ENCODE peak calls at places on chromosome 3, in seven cellular contexts. D, V, L, H, M, R and B are unnamed samples.

GRCh38 chr3:129311054-129311902 is 32.6 kb downstream of the HMCES start:
- DNase-seq in V (no peak), D (no peak), M (no peak), R (no peak), L (no peak), H (no peak), B (no peak)

GRCh38 chr3:113238503-113238902 is 27.1 kb downstream of the BOC start:
- DNase-seq in V (no peak), R (no peak), L (no peak), M (no peak), H (no peak), D (no peak), B (no peak)

GRCh38 chr3:15499536-15499935 is 22.0 kb downstream of the COLQ start:
- DNase-seq in D (no peak), M (no peak), V (no peak), H (no peak), L (no peak), R (no peak), B (peak; percentile 33)

GRCh38 chr3:8223766-8224165 is 277.9 kb upstream of the LMCD1 start:
- DNase-seq in L (no peak), M (no peak), V (no peak), D (no peak), R (no peak), H (peak; percentile 77), B (no peak)

GRCh38 chr3:146814601-146815315 is 209.6 kb upstream of the PLSCR5 start:
- DNase-seq in L (no peak), R (no peak), M (no peak), V (no peak), D (no peak), H (no peak), B (no peak)

GRCh38 chr3:125069452-125069851 is 13.7 kb upstream of the HEG1 start:
- DNase-seq in D (no peak), V (no peak), R (no peak), L (no peak), M (no peak), H (no peak), B (no peak)

GRCh38 chr3:123469323-123469995 is 20.6 kb upstream of the ADCY5 start:
- DNase-seq in D (no peak), V (no peak), M (no peak), L (no peak), H (no peak), R (no peak), B (no peak)

GRCh38 chr3:11053926-11054503 is 61.5 kb downstream of the SLC6A1 start:
- DNase-seq in V (no peak), D (no peak), M (no peak), L (no peak), H (no peak), R (no peak), B (no peak)

DNA sequence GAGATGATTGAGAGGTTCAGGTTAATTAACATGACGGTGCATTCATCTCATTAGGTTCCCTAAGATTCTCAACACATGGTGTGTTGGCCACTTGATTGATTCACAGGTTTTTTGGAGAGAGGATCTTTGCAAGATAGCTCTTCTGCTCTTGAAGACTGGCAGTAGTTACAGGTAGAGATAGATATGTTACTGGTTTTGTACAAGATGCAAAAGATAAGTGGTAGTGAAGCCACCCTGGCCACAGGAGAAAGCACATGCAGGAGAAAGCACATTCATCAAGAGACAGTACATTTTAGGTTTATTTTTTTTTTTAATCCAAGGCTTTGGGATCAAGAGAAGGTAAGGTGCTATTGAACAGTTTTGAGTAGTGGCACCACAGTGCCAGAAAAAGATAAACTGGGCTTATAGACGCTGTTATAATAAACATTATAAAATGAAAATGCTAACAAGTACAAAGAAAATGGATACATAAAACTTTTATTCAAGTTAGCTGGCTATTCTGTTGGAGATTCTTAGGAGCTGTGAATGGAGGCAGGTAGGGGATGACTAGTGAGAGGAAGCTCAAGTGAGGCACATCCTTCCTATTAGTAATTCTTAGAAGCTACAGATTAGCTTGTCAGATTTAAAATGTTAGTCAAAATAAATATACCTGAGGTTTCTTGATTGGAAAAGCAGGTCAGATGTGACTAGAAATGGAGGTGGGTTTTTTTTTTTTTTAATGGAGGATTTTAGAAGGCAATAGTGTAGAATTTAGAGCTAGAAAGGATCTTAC is 10.8 kb downstream of the SELENOT start:
- DNase-seq in V (no peak), D (no peak), R (no peak), L (no peak), H (no peak), M (no peak), B (no peak)
- H3K27ac ChIP-seq in V (no peak overlapping the region), D (no peak overlapping the region), R (no peak overlapping the region), L (no peak overlapping the region), H (no peak overlapping the region), M (no peak overlapping the region), B (no peak overlapping the region)

GRCh38 chr3:25552251-25552650 is 112.5 kb downstream of the TOP2B start:
- DNase-seq in D (no peak), L (no peak), H (no peak), M (no peak), V (no peak), R (no peak), B (no peak)

GRCh38 chr3:25542571-25543039 is 114.5 kb downstream of the RARB start:
- DNase-seq in H (no peak), V (no peak), R (no peak), L (no peak), M (no peak), D (no peak), B (no peak)

GRCh38 chr3:25547103-25547502 is 117.6 kb downstream of the TOP2B start:
- DNase-seq in L (no peak), R (no peak), D (no peak), M (no peak), V (no peak), H (no peak), B (no peak)

GRCh38 chr3:25548836-25549235 is 115.9 kb downstream of the TOP2B start:
- DNase-seq in L (no peak), V (no peak), H (no peak), R (no peak), M (no peak), D (no peak), B (no peak)

DNA sequence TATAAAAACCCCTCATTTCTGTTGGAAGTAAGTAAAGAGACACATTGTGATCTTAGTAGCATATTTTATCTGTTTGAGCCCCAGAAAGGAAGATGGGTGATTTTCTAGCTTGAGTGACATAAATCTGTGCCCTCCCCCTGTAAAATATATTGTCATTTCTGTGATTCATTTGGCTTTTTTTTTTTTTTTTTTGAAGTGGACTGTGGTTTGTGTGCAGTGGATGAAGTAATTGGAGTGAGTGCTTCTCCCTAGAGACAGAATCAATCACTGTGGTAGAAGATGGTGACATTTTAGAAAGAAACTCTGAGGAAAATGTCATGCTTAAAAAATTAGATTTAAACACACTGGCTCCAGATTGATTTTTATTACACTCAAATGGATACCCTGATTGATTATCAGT is 116.8 kb downstream of the TOP2B start:
- DNase-seq in L (no peak), D (no peak), M (no peak), R (no peak), H (no peak), V (no peak), B (no peak)
- TF ChIP-seq POLR2AphosphoS5 in L (no peak), D (no peak), M (no peak), R (no peak), H (no peak), V (no peak), B (no peak)

GRCh38 chr3:127534564-127534963 is 56.0 kb downstream of the TPRA1 start:
- DNase-seq in V (no peak), L (no peak), M (no peak), D (no peak), H (no peak), R (no peak), B (no peak)

GRCh38 chr3:127536818-127537810 is 53.4 kb downstream of the TPRA1 start:
- DNase-seq in R (no peak), H (no peak), V (no peak), D (no peak), M (no peak), L (no peak), B (no peak)

GRCh38 chr3:127535106-127535785 is 55.3 kb downstream of the TPRA1 start:
- DNase-seq in V (no peak), D (no peak), H (no peak), L (no peak), M (no peak), R (no peak), B (no peak)

GRCh38 chr3:127534161-127534451 is 56.4 kb downstream of the TPRA1 start:
- DNase-seq in L (no peak), V (no peak), R (no peak), H (no peak), M (no peak), D (no peak), B (no peak)

DNA sequence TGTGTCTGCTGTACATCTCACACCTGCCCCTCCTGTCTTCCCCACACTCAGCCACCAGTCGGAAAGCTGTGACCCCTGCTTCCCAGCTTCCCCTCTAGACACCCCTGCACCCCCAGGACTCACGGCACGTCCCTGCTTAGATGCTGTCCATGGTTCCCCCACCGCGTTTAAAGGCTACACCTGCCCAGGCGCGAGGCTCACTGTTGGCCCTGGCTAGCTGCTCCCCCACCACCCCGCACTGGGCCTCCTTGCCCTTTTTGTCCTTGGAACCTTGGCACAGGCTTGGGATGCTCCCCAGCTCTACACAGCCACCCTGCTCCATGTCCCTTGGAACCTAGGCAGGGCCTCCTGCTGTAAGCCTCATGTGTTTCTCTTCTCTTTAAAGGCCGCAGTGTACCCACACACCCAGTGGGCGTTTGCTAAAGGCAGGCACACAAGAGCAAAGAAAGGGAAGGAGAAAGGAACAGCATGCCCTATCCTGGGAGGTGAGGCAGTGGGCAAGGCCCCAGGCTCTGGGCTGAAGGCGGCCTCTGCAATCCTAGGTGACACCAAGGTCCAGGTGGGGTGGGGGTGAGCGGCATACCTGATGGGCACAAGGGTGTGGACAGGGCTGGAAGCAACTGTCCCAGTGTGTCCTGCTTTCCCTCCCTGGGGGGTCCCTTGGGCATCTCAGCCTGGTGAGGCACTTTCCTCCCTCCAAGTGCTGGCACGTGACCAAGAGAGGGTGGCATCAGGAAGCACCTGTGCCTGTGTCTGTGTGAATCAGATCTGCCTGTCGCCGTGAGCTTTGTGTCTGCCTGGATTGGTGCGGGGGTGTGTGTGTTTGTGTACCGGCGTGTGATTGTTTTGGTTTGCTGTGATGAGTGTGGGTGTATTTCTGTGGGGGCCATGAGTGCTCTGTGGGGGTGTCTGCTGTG is 54.4 kb downstream of the TPRA1 start:
- DNase-seq in L (no peak), D (no peak), V (no peak), M (no peak), R (no peak), H (no peak), B (no peak)
- H3K27ac ChIP-seq in L (no peak overlapping the region), D (no peak overlapping the region), V (no peak overlapping the region), M (no peak overlapping the region), R (no peak overlapping the region), H (no peak overlapping the region), B (no peak overlapping the region)

GRCh38 chr3:197539651-197540051 is 16.1 kb downstream of the BDH1 start:
- DNase-seq in R (no peak), D (peak; percentile 62), M (no peak), V (peak; percentile 63), L (no peak), H (no peak), B (no peak)
- TF ChIP-seq POLR2AphosphoS5 in R (no peak), D (no peak), M (no peak), V (no peak), L (no peak), H (no peak), B (no peak)

DNA sequence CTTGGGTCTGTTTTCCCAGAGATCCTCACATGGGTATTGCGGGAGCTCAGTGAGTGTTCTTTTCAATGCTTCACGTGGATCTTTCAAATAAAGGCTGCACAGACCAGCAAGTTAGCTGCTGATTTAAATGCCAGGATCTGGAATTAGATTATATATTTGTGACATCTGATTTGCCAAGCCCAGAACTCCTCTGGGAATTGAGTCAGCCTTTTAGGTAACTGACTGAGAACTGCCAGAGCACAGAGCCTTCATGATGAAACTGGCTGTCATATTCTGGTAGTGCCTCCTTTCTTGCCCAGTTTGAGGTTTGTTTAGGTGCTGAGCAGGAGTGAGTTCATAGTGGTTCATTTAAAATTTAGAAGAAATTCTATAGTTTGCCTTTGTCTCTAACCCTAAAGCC is 14.8 kb downstream of the EDEM1 start:
- DNase-seq in M (no peak), L (no peak), H (no peak), R (no peak), D (no peak), V (no peak), B (no peak)
- H3K27ac ChIP-seq in M (no peak overlapping the region), L (no peak overlapping the region), H (no peak overlapping the region), R (no peak overlapping the region), D (no peak overlapping the region), V (no peak overlapping the region), B (no peak overlapping the region)